ENCODE peak calls at places on chromosomes 7 and 10, in four cellular contexts. One of them, this sample, is unnamed.

GRCh38 chr7:97272237-97272975 is 154.9 kb downstream of the SDHAF3 start:
- DNase-seq in small intestine: no peak
- DNase-seq in thoracic aorta: no peak
- DNase-seq in HCT116: no peak
- DNase-seq in this sample: no peak

GRCh38 chr10:32210306-32211045 is 136.5 kb downstream of the EPC1 start:
- DNase-seq in HCT116: peak
- DNase-seq in small intestine: peak
- DNase-seq in thoracic aorta: no peak
- DNase-seq in this sample: peak

GRCh38 chr7:41134242-41134872 is 568.5 kb downstream of the INHBA start:
- DNase-seq in thoracic aorta: no peak
- DNase-seq in HCT116: no peak
- DNase-seq in small intestine: no peak
- DNase-seq in this sample: peak

GRCh38 chr10:126242352-126243260 is 145.7 kb downstream of the ADAM12 start:
- DNase-seq in small intestine: peak
- DNase-seq in HCT116: no peak
- DNase-seq in thoracic aorta: no peak
- DNase-seq in this sample: peak

GRCh38 chr7:40101201-40101600 is 33.2 kb downstream of the MPLKIP start:
- DNase-seq in HCT116: no peak
- DNase-seq in thoracic aorta: no peak
- DNase-seq in small intestine: no peak
- DNase-seq in this sample: no peak

GRCh38 chr10:71837085-71837827 is 13.8 kb downstream of the PSAP start:
- DNase-seq in HCT116: no peak
- DNase-seq in small intestine: no peak
- DNase-seq in thoracic aorta: no peak
- DNase-seq in this sample: no peak

GRCh38 chr7:148264933-148265557 is 325.5 kb upstream of the C7orf33 start:
- DNase-seq in small intestine: peak
- DNase-seq in HCT116: peak
- DNase-seq in thoracic aorta: no peak
- DNase-seq in this sample: peak

GRCh38 chr10:26438534-26439269 is 561 bp downstream of the APBB1IP start:
- DNase-seq in HCT116: no peak
- DNase-seq in thoracic aorta: no peak
- DNase-seq in small intestine: peak
- DNase-seq in this sample: peak

GRCh38 chr7:152013230-152013629 is 12.2 kb upstream of the GALNT11 start:
- DNase-seq in thoracic aorta: no peak
- DNase-seq in small intestine: no peak
- DNase-seq in HCT116: no peak
- DNase-seq in this sample: no peak

GRCh38 chr7:152014722-152015121 is 10.8 kb upstream of the GALNT11 start:
- DNase-seq in HCT116: no peak
- DNase-seq in small intestine: no peak
- DNase-seq in thoracic aorta: no peak
- DNase-seq in this sample: no peak

GRCh38 chr7:152015600-152015999 is 9.9 kb upstream of the GALNT11 start:
- DNase-seq in thoracic aorta: no peak
- DNase-seq in HCT116: no peak
- DNase-seq in small intestine: no peak
- DNase-seq in this sample: no peak

GRCh38 chr7:152013974-152014373 is 11.5 kb upstream of the GALNT11 start:
- DNase-seq in small intestine: no peak
- DNase-seq in thoracic aorta: no peak
- DNase-seq in HCT116: no peak
- DNase-seq in this sample: no peak

GRCh38 chr7:152016947-152017346 is 8.5 kb upstream of the GALNT11 start:
- DNase-seq in small intestine: no peak
- DNase-seq in thoracic aorta: no peak
- DNase-seq in HCT116: no peak
- DNase-seq in this sample: no peak
- H3K4me3 ChIP-seq in small intestine: no peak
- H3K4me3 ChIP-seq in thoracic aorta: no peak
- H3K4me3 ChIP-seq in HCT116: no peak
- H3K4me3 ChIP-seq in this sample: no peak

GRCh38 chr10:110214380-110214826 is 7.0 kb downstream of the MXI1 start:
- DNase-seq in HCT116: no peak
- DNase-seq in thoracic aorta: no peak
- DNase-seq in small intestine: no peak
- DNase-seq in this sample: no peak

GRCh38 chr10:110209926-110210662 is 2.7 kb downstream of the MXI1 start:
- DNase-seq in HCT116: no peak
- DNase-seq in thoracic aorta: no peak
- DNase-seq in small intestine: peak
- DNase-seq in this sample: peak

GRCh38 chr10:110210663-110211454 is 3.5 kb downstream of the MXI1 start:
- DNase-seq in small intestine: peak
- DNase-seq in thoracic aorta: peak
- DNase-seq in HCT116: peak
- DNase-seq in this sample: peak

GRCh38 chr10:110211455-110211843 is 4.0 kb downstream of the MXI1 start:
- DNase-seq in thoracic aorta: no peak
- DNase-seq in HCT116: no peak
- DNase-seq in small intestine: no peak
- DNase-seq in this sample: no peak

DNA sequence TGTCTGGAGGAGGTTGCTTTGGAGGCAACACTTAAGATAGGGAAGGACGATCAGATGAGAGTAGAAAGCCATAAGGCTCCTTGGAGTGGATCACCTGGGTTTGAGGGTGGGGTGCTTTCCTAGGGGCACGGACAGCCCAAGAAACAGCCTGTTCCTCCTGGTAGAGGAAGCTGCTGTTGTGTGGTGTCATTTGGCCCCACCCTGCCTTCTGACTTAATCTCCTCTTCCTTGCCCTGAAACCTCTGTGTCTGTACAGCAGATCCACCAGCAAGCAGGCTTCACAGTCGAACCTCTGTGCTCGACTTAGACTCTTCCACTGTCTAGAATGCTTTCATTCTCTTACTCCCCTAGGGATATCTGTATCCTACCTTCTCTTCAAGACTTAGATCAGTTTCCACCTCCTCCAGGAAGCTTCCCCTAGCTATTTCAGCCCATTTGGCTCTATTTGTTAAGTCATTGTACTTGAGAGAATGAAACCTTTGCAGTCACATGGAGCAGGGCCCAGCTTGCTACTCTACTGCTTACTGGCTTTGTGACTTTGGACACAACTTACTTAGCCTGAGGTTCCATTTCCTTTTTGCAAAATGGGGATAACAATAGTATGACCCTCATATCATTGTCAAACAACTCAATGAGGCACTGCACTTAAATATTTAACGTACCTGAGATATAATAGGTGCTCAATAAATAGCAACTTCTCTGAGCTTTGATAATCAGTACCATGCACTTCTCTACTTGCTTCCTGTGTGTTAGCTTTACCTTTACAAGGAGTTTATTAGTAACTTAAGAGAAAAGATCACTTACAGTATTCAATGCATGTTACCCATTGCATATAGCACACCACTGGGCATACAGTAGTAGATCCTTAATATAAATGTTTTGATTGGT is 5.0 kb downstream of the MXI1 start:
- DNase-seq in small intestine: peak
- DNase-seq in HCT116: no peak
- DNase-seq in thoracic aorta: no peak
- DNase-seq in this sample: no peak
- H3K4me3 ChIP-seq in small intestine: no peak
- H3K4me3 ChIP-seq in HCT116: no peak
- H3K4me3 ChIP-seq in thoracic aorta: peak
- H3K4me3 ChIP-seq in this sample: no peak

DNA sequence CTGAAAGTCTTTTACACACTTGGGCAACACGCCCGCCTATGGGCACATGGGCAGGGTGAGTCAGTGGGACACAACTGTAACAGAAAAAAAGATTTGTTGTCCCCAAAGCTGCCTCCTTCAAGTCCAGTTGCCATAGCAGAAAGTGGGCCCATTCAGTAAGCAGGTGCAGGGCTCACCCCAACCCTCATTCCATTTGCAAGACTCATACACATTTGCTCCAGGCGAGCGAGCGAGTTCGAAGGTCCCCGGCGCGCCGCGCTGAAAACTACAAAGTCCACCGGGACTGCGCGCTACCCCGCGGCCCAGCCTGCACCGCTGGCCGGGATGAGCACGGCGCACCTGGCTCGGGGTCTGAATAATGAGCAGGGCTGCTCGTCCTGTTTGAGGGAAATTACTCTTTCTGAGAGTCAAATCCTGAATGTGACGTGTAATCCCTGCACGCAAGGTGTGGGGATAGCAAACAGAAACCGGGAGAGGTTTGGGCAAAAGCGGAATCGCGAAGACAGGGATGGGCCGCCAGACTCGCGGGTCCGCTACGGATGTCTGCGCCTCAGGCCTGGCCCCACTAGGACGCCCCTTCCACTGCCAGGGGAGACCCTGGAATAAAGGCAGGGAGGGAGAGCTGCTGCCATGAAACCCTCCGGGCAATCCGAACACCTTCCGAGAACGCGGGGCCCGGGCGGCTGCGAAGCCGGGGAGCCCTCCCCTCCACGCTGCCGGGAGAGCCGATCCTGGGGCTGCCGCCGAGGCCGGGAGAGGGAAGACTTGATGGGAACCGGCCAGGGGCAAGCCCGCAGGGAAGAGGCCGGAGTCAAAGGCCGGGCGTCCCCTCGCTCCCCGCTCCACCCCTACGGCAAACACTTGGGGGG is 982 bp downstream of the COBL start:
- DNase-seq in HCT116: peak
- DNase-seq in small intestine: peak
- DNase-seq in thoracic aorta: no peak
- DNase-seq in this sample: peak
- H3K4me3 ChIP-seq in HCT116: peak
- H3K4me3 ChIP-seq in small intestine: peak
- H3K4me3 ChIP-seq in thoracic aorta: peak
- H3K4me3 ChIP-seq in this sample: peak

GRCh38 chr10:100825946-100826660 is 80.7 kb downstream of the PAX2 start:
- DNase-seq in HCT116: no peak
- DNase-seq in small intestine: no peak
- DNase-seq in thoracic aorta: no peak
- DNase-seq in this sample: no peak
- H3K4me3 ChIP-seq in HCT116: peak
- H3K4me3 ChIP-seq in small intestine: peak
- H3K4me3 ChIP-seq in thoracic aorta: peak
- H3K4me3 ChIP-seq in this sample: no peak

GRCh38 chr10:788796-789748 is 99.6 kb upstream of the DIP2C start:
- DNase-seq in small intestine: peak
- DNase-seq in thoracic aorta: no peak
- DNase-seq in HCT116: peak
- DNase-seq in this sample: no peak
- H3K4me3 ChIP-seq in small intestine: peak
- H3K4me3 ChIP-seq in thoracic aorta: peak
- H3K4me3 ChIP-seq in HCT116: no peak
- H3K4me3 ChIP-seq in this sample: no peak